ENCODE peak calls at places on chromosomes 7 and 10, in eight cellular contexts. M, H, Z, U, X, I, G and R are unnamed samples.

GRCh38 chr7:13834328-13834761 is 155.1 kb downstream of the ETV1 start:
- DNase-seq in H (no peak), X (peak), M (no peak), Z (no peak), G (no peak), I (no peak), U (no peak), R (no peak)

GRCh38 chr10:115937756-115938032 is 335.3 kb downstream of the GFRA1 start:
- DNase-seq in G (no peak), U (no peak), I (no peak), Z (no peak), M (no peak), H (no peak), X (no peak), R (no peak)

GRCh38 chr7:45026984-45027773 is 27.2 kb downstream of the CCM2 start:
- DNase-seq in G (no peak), U (no peak), X (peak), Z (peak), I (no peak), H (peak), M (peak), R (no peak)

GRCh38 chr7:150688630-150689029 is 3.1 kb downstream of the GIMAP2 start:
- DNase-seq in I (no peak), H (no peak), M (no peak), Z (no peak), U (no peak), G (no peak), X (no peak), R (no peak)

GRCh38 chr7:157228864-157229422 is 90.2 kb downstream of the UBE3C start:
- DNase-seq in G (no peak), X (no peak), I (no peak), M (peak), H (no peak), Z (peak), U (peak), R (no peak)

GRCh38 chr10:124085680-124086079 is 7.7 kb downstream of the CHST15 start:
- DNase-seq in Z (no peak), H (no peak), M (no peak), X (no peak), I (no peak), G (no peak), U (no peak), R (no peak)

GRCh38 chr7:149595078-149595477 is 97.5 kb upstream of the ZNF746 start:
- DNase-seq in G (no peak), I (no peak), Z (no peak), X (no peak), H (no peak), M (no peak), U (no peak), R (no peak)

GRCh38 chr10:119517235-119518141 is 25.0 kb downstream of the RGS10 start:
- DNase-seq in M (peak), U (peak), H (peak), Z (no peak), X (no peak), I (no peak), G (no peak), R (no peak)

GRCh38 chr7:84735021-84735420 is 451.8 kb downstream of the SEMA3D start:
- DNase-seq in X (no peak), Z (no peak), G (no peak), M (no peak), U (no peak), H (no peak), I (no peak), R (no peak)

GRCh38 chr10:118698421-118698820 is 56.3 kb downstream of the CACUL1 start:
- DNase-seq in M (peak), Z (peak), H (no peak), U (peak), X (peak), I (no peak), G (no peak), R (no peak)

GRCh38 chr7:126450269-126450671 is 802.5 kb downstream of the GRM8 start:
- DNase-seq in Z (no peak), M (no peak), I (no peak), U (no peak), X (no peak), G (no peak), H (no peak), R (no peak)

DNA sequence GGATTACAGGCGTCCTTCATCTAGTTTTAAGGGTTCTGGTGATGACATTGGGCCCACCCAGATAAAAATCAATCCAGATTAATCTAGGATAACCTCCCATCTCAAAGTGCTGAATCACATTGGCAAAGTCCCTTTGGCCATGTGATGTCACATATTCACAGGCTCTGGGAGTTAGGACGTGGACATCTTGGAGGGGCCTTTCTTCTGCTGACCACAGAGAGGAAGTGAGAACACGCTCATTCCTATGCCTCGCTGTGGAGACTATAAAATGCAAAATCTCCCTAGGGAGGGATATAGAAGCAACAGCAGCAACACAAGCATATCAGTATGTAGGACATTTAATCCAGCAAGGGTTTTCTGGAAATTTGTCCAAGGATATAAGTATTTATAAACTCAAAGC is 266.0 kb upstream of the PITRM1 start:
- DNase-seq in G (no peak), M (no peak), H (no peak), I (no peak), Z (no peak), U (no peak), X (no peak), R (no peak)
- TF ChIP-seq CTCF in G (no peak), M (no peak), H (no peak), I (no peak), Z (no peak), U (no peak), X (no peak), R (no peak)

GRCh38 chr7:128741491-128741890 is 2.3 kb downstream of the CALU start:
- DNase-seq in M (no peak), H (no peak), X (no peak), G (no peak), Z (no peak), I (no peak), U (no peak), R (no peak)
- H3K4me3 ChIP-seq in M (no peak), H (no peak), X (peak), G (peak), Z (no peak), I (no peak), U (no peak), R (no peak)

DNA sequence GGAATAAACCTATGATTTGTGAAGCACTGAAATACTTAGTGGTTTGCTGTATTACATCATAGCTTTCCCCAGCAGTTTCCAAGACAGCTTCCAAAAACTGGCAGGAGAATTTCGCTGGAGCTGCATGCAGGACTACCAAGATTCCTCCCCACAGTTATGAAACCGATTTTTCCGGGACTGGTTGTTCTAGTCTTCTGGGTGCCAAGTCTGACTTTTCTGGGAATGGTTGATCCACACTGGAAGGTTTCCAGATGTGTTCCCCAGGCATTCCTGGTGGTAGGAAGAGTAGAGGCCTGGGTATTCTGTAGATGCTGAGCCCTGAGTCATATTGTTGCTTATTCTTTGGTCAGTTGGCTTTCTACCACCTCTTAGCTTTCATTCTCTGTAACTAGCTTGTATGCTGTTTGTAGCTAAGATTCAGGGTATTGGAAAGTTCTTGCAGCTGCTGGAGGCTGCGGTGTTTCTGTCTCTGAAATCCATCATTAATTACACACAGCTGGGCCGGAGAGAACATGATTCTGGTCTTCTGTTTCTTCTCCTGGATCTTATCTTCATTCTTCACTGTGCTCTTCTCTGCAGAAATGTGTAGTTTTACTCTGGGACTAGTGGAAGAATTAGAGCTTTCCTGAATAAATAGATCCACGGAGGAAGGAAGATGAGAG is 6.3 kb downstream of the ABCC2 start:
- DNase-seq in X (no peak), G (peak), Z (no peak), I (peak), M (peak), U (peak), H (no peak), R (peak)
- TF ChIP-seq CTCF in X (no peak), G (no peak), Z (no peak), I (no peak), M (no peak), U (no peak), H (no peak), R (no peak)

DNA sequence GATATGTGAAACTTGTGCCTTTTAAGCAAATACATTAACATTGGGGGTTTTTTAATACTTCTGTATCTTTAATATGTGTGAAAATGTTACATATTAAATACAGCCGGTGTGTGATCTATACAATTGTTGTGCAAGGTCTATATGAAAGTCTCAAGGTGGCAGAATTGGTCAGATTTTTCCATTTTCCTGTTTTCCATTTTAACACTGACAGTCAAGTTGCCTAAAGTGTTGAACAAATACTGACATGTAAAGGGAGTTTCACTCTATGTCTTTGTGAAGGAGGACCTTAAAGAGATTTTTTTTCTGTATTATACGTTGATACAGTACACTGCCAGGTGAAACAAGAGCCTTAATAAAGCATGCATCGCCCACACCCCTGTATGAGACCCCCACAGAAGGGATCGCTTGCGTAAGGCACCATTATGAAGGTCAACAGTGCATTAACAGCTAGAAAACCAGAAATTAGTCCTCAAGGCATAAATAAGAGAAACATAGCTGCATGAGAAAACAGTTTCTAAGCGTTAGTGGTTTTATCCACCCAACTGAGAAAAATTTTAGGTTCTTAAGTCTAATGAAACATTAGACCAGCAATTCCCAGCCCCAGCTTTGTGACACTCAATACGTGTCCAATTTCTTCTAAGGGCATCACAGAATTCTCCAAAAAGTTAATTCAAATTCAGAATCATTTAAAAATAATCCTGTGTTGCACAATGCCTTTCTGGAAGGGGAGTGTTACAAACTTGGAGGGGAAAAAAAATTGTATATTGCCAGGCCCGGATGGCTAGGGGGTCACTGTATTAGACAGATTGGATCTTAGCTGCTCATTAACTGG is 6.9 kb downstream of the KLF6 start:
- DNase-seq in I (no peak), U (peak), Z (peak), M (peak), X (peak), G (no peak), H (no peak), R (no peak)
- H3K4me3 ChIP-seq in I (no peak), U (no peak), Z (no peak), M (no peak), X (no peak), G (no peak), H (no peak), R (peak)

DNA sequence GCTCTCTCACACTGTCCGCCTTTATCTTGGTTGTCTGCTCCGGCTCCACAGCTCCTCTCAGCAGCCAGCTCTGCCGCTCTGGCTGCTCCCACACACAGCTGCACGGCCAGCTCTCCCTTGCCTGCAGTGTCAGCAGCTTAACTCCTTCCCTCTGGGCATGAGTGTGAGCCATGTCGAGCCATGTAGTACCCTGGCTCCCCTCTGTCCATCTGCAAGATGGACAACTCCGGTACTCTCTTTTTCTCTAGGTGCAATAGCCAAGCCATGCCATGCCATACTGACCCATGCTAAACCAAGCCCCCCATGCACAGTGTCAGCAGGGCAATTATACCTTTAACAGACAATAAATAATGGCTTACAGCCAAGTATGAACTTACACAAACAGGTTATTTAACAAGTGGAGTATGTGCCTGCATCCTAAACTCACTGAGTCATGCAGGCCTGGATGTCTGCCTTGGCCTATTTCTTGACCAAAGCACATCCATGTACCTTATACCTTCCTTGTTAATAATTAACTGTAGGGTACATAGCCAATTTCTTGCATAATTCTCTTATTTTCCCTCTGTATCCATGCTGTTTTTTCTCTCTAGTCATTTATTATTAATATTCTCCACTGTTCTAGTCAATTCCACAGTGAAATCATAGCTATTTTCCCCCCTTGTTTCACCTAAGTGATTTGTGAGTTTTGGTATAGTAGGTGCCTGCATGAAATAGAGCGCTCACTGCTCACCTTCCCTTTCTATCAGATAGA is 170.9 kb downstream of the CDK14 start:
- DNase-seq in M (peak), H (no peak), Z (no peak), G (peak), U (peak), X (peak), I (no peak), R (peak)
- TF ChIP-seq CTCF in M (no peak), H (no peak), Z (no peak), G (no peak), U (no peak), X (no peak), I (no peak), R (no peak)

DNA sequence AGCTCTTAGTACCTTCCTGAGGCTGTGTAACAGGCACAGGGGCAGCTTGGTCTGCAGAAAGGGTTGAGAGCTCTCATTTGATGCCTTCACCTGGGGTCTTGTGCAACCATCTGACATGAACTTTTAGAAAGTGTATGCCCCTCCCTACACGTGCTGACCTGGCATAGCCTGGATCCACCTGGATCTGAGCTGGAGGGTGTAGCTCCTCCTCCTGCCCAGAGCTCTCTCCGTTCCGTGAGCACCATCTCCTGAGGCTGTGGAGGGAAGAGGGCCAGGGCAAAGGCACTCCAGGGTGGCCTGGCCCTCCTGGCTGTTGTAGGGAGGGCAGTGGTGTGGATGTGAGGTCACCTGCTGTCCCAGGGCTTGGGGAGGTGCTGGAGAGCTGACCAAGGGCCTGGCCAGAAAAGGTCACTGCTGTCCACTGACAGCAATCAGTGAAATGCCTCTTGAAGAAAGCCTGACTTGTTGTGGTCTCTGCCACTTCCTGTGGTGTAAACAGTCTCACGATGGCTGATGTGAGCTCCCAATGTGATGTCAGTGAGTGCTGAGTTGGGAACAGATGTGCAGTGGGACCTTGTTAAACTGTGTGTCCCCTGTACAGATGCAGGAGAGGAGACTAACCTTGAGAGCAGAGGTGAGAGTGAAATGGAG is 23.0 kb downstream of the AMZ1 start:
- DNase-seq in X (no peak), G (no peak), H (no peak), U (no peak), Z (no peak), M (no peak), I (no peak), R (no peak)
- H3K4me3 ChIP-seq in X (no peak), G (no peak), H (no peak), U (no peak), Z (no peak), M (no peak), I (no peak), R (no peak)

GRCh38 chr7:146119016-146119415 is 2.4 kb downstream of the CNTNAP2 start:
- DNase-seq in X (no peak), Z (no peak), I (no peak), M (no peak), U (no peak), G (no peak), H (no peak), R (no peak)

GRCh38 chr7:146116452-146117219 is at the start of gene CNTNAP2:
- DNase-seq in X (no peak), Z (no peak), I (no peak), U (peak), H (no peak), G (no peak), M (peak), R (no peak)

GRCh38 chr7:146112755-146113154 is 3.8 kb upstream of the CNTNAP2 start:
- DNase-seq in I (no peak), U (no peak), H (no peak), G (no peak), M (no peak), Z (no peak), X (no peak), R (no peak)

DNA sequence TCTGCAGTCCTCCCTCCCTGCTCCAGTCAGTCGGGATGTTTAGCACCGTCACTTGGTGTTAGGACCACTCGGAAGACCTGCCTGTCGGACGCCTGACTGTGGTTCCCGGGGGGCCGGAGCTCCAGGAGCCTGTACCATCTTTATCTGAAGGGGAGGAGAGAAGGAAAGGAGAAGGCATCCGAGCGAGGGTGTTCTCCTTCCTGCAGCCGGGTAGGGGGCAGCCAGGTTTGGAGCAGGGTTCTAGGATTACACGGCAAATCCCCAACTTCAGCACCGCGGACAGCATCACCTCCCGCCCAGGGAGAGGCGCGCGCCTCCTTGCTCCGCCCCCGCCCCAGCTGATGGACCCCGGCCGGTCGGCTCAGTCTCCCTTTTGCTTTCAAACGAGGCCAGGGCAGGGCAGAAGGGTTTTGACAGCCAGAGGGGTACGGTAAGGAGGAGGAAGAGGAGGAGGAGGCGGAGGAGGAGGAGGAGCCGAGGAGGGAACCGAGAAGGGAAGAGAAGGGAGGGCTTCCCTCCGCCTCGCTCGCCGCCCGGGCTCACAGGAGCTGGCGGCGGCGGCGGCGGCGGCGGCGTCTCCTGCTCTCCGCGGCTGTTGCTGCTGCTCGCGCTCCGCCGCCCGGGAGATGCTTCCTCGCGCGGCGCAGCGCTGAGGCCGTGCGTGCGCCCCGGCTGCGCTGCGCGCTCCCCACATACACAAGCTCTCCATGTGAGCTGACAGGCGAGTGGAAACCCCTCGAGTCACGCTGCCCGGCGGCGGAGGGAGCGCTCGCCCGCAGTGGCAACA is 743 bp upstream of the CNTNAP2 start:
- DNase-seq in I (peak), X (peak), H (no peak), M (peak), U (peak), Z (peak), G (peak), R (no peak)
- TF ChIP-seq CTCF in I (no peak), X (no peak), H (no peak), M (no peak), U (no peak), Z (no peak), G (no peak), R (no peak)

DNA sequence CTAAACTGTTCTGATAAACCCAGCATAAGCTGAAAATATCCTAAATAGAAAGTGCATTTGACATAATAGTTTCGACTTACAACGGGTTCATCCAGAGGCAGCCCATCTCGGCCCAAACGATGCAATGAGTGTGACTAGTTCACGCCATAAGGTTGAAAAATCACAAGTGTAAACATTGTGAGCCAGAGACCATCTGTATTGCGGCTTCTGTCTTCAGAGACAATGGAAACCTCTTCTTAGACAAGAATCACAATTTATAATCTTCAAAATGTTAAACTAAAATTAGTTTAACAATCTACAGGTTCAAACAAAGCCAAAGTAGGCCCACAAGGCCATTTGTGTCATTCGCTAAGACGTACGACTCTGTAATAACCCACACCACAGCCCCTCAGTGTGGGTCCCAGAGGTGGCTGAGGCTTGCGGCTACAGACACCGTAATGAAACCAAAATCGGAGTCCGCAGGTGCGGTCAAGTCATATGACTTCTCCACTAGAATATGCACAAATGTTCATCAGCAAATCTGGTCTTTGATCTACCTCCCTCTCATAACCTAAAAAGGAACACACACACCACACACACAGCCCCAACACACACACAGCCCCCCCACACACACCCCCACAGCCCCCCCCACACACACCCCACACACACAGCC is 81.8 kb downstream of the DIP2C start:
- DNase-seq in M (no peak), Z (no peak), X (no peak), I (no peak), U (no peak), H (no peak), G (no peak), R (no peak)
- H3K4me3 ChIP-seq in M (no peak), Z (no peak), X (no peak), I (no peak), U (no peak), H (no peak), G (no peak), R (no peak)

GRCh38 chr10:23686722-23687121 is 247.8 kb downstream of the OTUD1 start:
- DNase-seq in Z (no peak), H (no peak), U (no peak), M (no peak), X (no peak), G (no peak), I (no peak), R (no peak)
- TF ChIP-seq CTCF in Z (no peak), H (no peak), U (no peak), M (no peak), X (no peak), G (no peak), I (no peak), R (no peak)